ENCODE peak calls at places on chromosomes 1 and 21, in four cellular contexts. Z is GM23338, Q is AG04450, Y is mucosa of descending colon. E is an unnamed sample.

GRCh38 chr1:191327868-191328267 is 830.4 kb upstream of the RGS18 start:
- DNase-seq in Z (no peak), Q (no peak), Y (no peak), E (no peak)

GRCh38 chr1:243264718-243265117 is 8.9 kb downstream of the SDCCAG8 start:
- DNase-seq in Z (no peak), Q (no peak), Y (no peak), E (no peak)

GRCh38 chr21:33936221-33937038 is 20.8 kb upstream of the ATP5PO start:
- DNase-seq in Z (peak; percentile 25), Q (no peak), Y (no peak), E (no peak)

GRCh38 chr1:178055093-178055492 is 38.8 kb upstream of the RASAL2 start:
- DNase-seq in Z (peak; percentile 74), Q (no peak), Y (peak; percentile 62), E (no peak)

GRCh38 chr1:186326009-186326408 is 49.0 kb downstream of the TPR start:
- DNase-seq in Z (no peak), Q (no peak), Y (no peak), E (no peak)

GRCh38 chr1:96524100-96524499 is 197.5 kb upstream of the PTBP2 start:
- DNase-seq in Z (no peak), Q (no peak), Y (no peak), E (no peak)

GRCh38 chr1:202069670-202070069 is 53.0 kb upstream of the GPR37L1 start:
- DNase-seq in Z (no peak), Q (no peak), Y (no peak), E (no peak)

GRCh38 chr1:195745170-195746009 is 862.9 kb downstream of the KCNT2 start:
- DNase-seq in Z (no peak), Q (no peak), Y (no peak), E (no peak)

GRCh38 chr1:6519491-6519934 is 28.0 kb upstream of the PLEKHG5 start:
- DNase-seq in Z (no peak), Q (no peak), Y (peak; percentile 35), E (no peak)

GRCh38 chr21:42313501-42313969 is 1.7 kb downstream of the TFF3 start:
- DNase-seq in Z (peak; percentile 61), Q (no peak), Y (peak; percentile 81), E (no peak)

GRCh38 chr1:18940303-18941020 is 16.0 kb downstream of the IFFO2 start:
- DNase-seq in Z (no peak), Q (no peak), Y (no peak), E (no peak)

GRCh38 chr1:167935252-167936067 is 1.0 kb upstream of the DCAF6 start:
- DNase-seq in Z (peak; percentile 56), Q (no peak), Y (no peak), E (no peak)

GRCh38 chr1:228265167-228265566 is 57.3 kb downstream of the OBSCN start:
- DNase-seq in Z (no peak), Q (no peak), Y (no peak), E (no peak)

GRCh38 chr1:33599516-33600115 is 127.2 kb downstream of the ZSCAN20 start:
- DNase-seq in Z (no peak), Q (no peak), Y (no peak), E (no peak)

GRCh38 chr1:97668945-97669344 is 251.9 kb downstream of the DPYD start:
- DNase-seq in Z (no peak), Q (no peak), Y (no peak), E (no peak)

GRCh38 chr1:240987928-240988327 is 369.1 kb downstream of the RGS7 start:
- DNase-seq in Z (no peak), Q (no peak), Y (no peak), E (no peak)

GRCh38 chr21:44511219-44511937 is 28.6 kb downstream of the KRTAP10-1 start:
- DNase-seq in Z (no peak), Q (no peak), Y (no peak), E (no peak)

GRCh38 chr1:180652791-180653190 is 21.0 kb downstream of the XPR1 start:
- DNase-seq in Z (no peak), Q (no peak), Y (no peak), E (no peak)

GRCh38 chr1:200670215-200671118 is 760 bp upstream of the DDX59 start:
- DNase-seq in Z (peak; percentile 49), Q (no peak), Y (no peak), E (no peak)

GRCh38 chr1:156115514-156116374 is 1.2 kb downstream of the LMNA start:
- DNase-seq in Z (peak; percentile 81), Q (no peak), Y (peak; percentile 79), E (no peak)

GRCh38 chr1:234315091-234315541 is 58.1 kb upstream of the COA6 start:
- DNase-seq in Z (no peak), Q (no peak), Y (no peak), E (peak; percentile 38)

GRCh38 chr1:151512801-151513625 is 1.8 kb downstream of the CGN start:
- DNase-seq in Z (peak; percentile 87), Q (no peak), Y (peak; percentile 83), E (no peak)

GRCh38 chr1:151510614-151510956 is 602 bp upstream of the CGN start:
- DNase-seq in Z (no peak), Q (no peak), Y (no peak), E (no peak)

GRCh38 chr1:151512326-151512725 is 1.1 kb downstream of the CGN start:
- DNase-seq in Z (no peak), Q (no peak), Y (no peak), E (no peak)

GRCh38 chr1:151510957-151511635 is at the start of gene CGN:
- DNase-seq in Z (peak; percentile 98), Q (peak; percentile 43), Y (peak; percentile 94), E (no peak)

GRCh38 chr1:151511636-151512215 is 539 bp downstream of the CGN start:
- DNase-seq in Z (peak; percentile 74), Q (no peak), Y (peak; percentile 69), E (no peak)
- TF ChIP-seq CTCF in Z (no peak), Q (peak; percentile 9), Y (no peak), E (no peak)

GRCh38 chr1:161506336-161507223 is 1.3 kb downstream of the FCGR2A start:
- DNase-seq in Z (peak; percentile 35), Q (no peak), Y (no peak), E (no peak)
- H3K4me3 ChIP-seq in Z (no peak overlapping the region), Q (no peak overlapping the region), Y (no peak overlapping the region), E (no peak overlapping the region)

GRCh38 chr1:79044974-79045650 is 38.6 kb upstream of the ADGRL4 start:
- DNase-seq in Z (peak; percentile 65), Q (no peak), Y (no peak), E (no peak)
- TF ChIP-seq CTCF in Z (peak; percentile 45), Q (no peak), Y (no peak), E (no peak)

DNA sequence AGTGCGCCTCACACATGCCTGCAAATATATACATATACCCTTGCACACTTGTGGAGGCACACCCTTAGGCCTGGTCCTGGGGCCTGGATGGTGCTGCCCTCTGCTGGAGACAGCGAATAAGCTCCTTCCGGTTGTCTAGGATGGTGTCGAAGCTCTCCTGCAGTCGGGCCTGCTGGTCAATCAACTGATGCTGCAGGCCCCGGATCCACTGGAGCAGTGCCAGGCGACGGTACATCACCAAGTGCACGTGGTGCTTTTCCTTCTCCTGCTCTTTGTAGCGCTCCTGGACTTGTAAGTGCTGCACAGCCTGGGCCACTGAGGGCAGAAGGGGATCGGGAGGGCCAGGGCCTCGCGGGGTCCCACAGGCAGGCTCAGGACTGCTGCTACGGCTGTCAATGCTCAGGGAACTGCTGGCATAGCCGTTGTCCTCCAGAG is 3.1 kb downstream of the C1orf216 start:
- DNase-seq in Z (peak; percentile 92), Q (peak; percentile 43), Y (peak; percentile 75), E (no peak)
- H3K4me3 ChIP-seq in Z (no peak overlapping the region), Q (peak overlapping the region; percentile 20), Y (no peak overlapping the region), E (no peak overlapping the region)

GRCh38 chr1:92298573-92299476 is at the start of the genes GLMN and RPAP2:
- DNase-seq in Z (peak; percentile 90), Q (peak; percentile 46), Y (peak; percentile 86), E (peak; percentile 53)
- TF ChIP-seq CTCF in Z (no peak), Q (peak; percentile 13), Y (no peak), E (no peak)

GRCh38 chr1:43272576-43273571 is 3.1 kb downstream of the TMEM125 start:
- DNase-seq in Z (no peak), Q (no peak), Y (no peak), E (no peak)

GRCh38 chr1:43272161-43272560 is 2.4 kb downstream of the TMEM125 start:
- DNase-seq in Z (no peak), Q (no peak), Y (no peak), E (no peak)

GRCh38 chr1:43271186-43272118 is 1.7 kb downstream of the TMEM125 start:
- DNase-seq in Z (peak; percentile 35), Q (no peak), Y (no peak), E (no peak)

GRCh38 chr1:43269627-43270375 is at the start of gene TMEM125:
- DNase-seq in Z (peak; percentile 15), Q (no peak), Y (peak; percentile 78), E (no peak)

DNA sequence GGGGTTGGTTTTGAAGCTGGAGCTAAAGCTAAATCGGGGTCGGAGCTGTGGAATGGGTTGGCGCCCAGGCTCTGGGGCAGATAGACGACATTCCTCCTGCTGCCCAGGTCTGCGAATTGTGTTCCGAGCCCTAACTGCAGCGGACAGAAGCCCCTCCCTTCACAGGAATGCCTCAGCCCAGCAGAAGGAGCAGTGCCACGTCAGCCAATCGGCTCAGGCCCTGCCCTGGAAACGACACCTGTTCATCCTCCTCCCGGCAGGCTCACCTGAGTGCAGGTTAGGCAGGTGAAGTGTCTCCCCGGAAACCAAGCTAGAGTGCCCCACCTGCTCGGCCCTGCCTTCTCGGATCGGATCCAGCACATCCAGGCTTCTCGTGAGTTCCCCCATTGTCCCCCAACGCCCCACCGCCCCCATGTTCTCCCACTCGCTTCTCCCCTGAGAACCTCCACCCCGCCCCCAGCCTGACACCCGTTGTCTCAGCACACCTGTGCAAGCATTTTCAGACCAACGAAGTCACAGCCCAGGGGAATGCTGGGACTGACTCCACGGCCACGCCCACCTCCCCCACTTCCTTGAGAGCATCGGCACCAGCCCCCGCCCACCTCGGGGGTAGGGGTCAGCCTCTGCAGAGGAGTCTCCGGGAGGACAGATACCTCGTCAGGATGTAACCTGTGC is 775 bp downstream of the TMEM125 start:
- DNase-seq in Z (peak; percentile 97), Q (no peak), Y (peak; percentile 93), E (no peak)
- H3K4me3 ChIP-seq in Z (peak overlapping the region; percentile 59), Q (no peak overlapping the region), Y (no peak overlapping the region), E (peak overlapping the region; percentile 34)

E was measured in kidney epithelial cell.